ENCODE peak calls at places on chromosomes 2 and 18, in nine cellular contexts. One of them, this sample, is unnamed.

GRCh38 chr2:111661286-111661940 is 222.6 kb downstream of the ANAPC1 start:
- DNase-seq in RWPE1: no peak
- DNase-seq in fibroblast of pulmonary artery: no peak
- DNase-seq in foreskin fibroblast: no peak
- DNase-seq in Caco-2: no peak
- DNase-seq in cardiac fibroblast: no peak
- DNase-seq in BJ: no peak
- DNase-seq in AG09319: no peak
- DNase-seq in psoas muscle: no peak
- DNase-seq in this sample: no peak

GRCh38 chr18:23317975-23318675 is 135.0 kb upstream of the RIOK3 start:
- DNase-seq in RWPE1: no peak
- DNase-seq in AG09319: no peak
- DNase-seq in fibroblast of pulmonary artery: peak
- DNase-seq in foreskin fibroblast: peak
- DNase-seq in BJ: no peak
- DNase-seq in psoas muscle: no peak
- DNase-seq in Caco-2: no peak
- DNase-seq in cardiac fibroblast: peak
- DNase-seq in this sample: peak

GRCh38 chr2:234446404-234447076 is 50.3 kb downstream of the ARL4C start:
- DNase-seq in RWPE1: peak
- DNase-seq in psoas muscle: peak
- DNase-seq in Caco-2: no peak
- DNase-seq in BJ: no peak
- DNase-seq in fibroblast of pulmonary artery: no peak
- DNase-seq in AG09319: no peak
- DNase-seq in cardiac fibroblast: no peak
- DNase-seq in foreskin fibroblast: no peak
- DNase-seq in this sample: no peak

GRCh38 chr18:33495278-33495677 is 54.8 kb upstream of the CCDC178 start:
- DNase-seq in cardiac fibroblast: peak
- DNase-seq in Caco-2: no peak
- DNase-seq in AG09319: no peak
- DNase-seq in BJ: no peak
- DNase-seq in RWPE1: peak
- DNase-seq in foreskin fibroblast: peak
- DNase-seq in psoas muscle: no peak
- DNase-seq in fibroblast of pulmonary artery: peak
- DNase-seq in this sample: peak

GRCh38 chr2:108184421-108184820 is 55.3 kb upstream of the SULT1C3 start:
- DNase-seq in RWPE1: no peak
- DNase-seq in AG09319: no peak
- DNase-seq in psoas muscle: no peak
- DNase-seq in Caco-2: no peak
- DNase-seq in BJ: no peak
- DNase-seq in fibroblast of pulmonary artery: peak
- DNase-seq in foreskin fibroblast: peak
- DNase-seq in cardiac fibroblast: peak
- DNase-seq in this sample: peak

GRCh38 chr2:199339826-199340605 is 117.7 kb downstream of the SATB2 start:
- DNase-seq in AG09319: peak
- DNase-seq in foreskin fibroblast: peak
- DNase-seq in RWPE1: no peak
- DNase-seq in cardiac fibroblast: no peak
- DNase-seq in Caco-2: no peak
- DNase-seq in fibroblast of pulmonary artery: peak
- DNase-seq in psoas muscle: no peak
- DNase-seq in BJ: peak
- DNase-seq in this sample: peak

GRCh38 chr2:237160271-237160934 is 74.7 kb downstream of the COPS8 start:
- DNase-seq in Caco-2: no peak
- DNase-seq in RWPE1: no peak
- DNase-seq in psoas muscle: no peak
- DNase-seq in foreskin fibroblast: no peak
- DNase-seq in BJ: no peak
- DNase-seq in fibroblast of pulmonary artery: no peak
- DNase-seq in cardiac fibroblast: no peak
- DNase-seq in AG09319: no peak
- DNase-seq in this sample: no peak

GRCh38 chr2:69567909-69568300 is 75.6 kb downstream of the AAK1 start:
- DNase-seq in foreskin fibroblast: peak
- DNase-seq in psoas muscle: no peak
- DNase-seq in RWPE1: no peak
- DNase-seq in cardiac fibroblast: no peak
- DNase-seq in Caco-2: no peak
- DNase-seq in fibroblast of pulmonary artery: no peak
- DNase-seq in AG09319: no peak
- DNase-seq in BJ: no peak
- DNase-seq in this sample: no peak

GRCh38 chr2:160813506-160813858 is 319.9 kb upstream of the RBMS1 start:
- DNase-seq in fibroblast of pulmonary artery: no peak
- DNase-seq in BJ: no peak
- DNase-seq in psoas muscle: no peak
- DNase-seq in Caco-2: no peak
- DNase-seq in foreskin fibroblast: no peak
- DNase-seq in AG09319: no peak
- DNase-seq in cardiac fibroblast: no peak
- DNase-seq in RWPE1: no peak
- DNase-seq in this sample: no peak

GRCh38 chr2:20136149-20136548 is 84.7 kb upstream of the LAPTM4A start:
- DNase-seq in fibroblast of pulmonary artery: no peak
- DNase-seq in Caco-2: no peak
- DNase-seq in cardiac fibroblast: no peak
- DNase-seq in BJ: no peak
- DNase-seq in foreskin fibroblast: no peak
- DNase-seq in AG09319: no peak
- DNase-seq in psoas muscle: no peak
- DNase-seq in RWPE1: no peak
- DNase-seq in this sample: no peak

GRCh38 chr2:200354823-200355751 is 48.6 kb downstream of the SPATS2L start:
- DNase-seq in AG09319: no peak
- DNase-seq in foreskin fibroblast: peak
- DNase-seq in fibroblast of pulmonary artery: no peak
- DNase-seq in cardiac fibroblast: no peak
- DNase-seq in psoas muscle: no peak
- DNase-seq in RWPE1: no peak
- DNase-seq in Caco-2: no peak
- DNase-seq in BJ: no peak
- DNase-seq in this sample: no peak

GRCh38 chr2:127046579-127046978 is 60.4 kb downstream of the BIN1 start:
- DNase-seq in AG09319: no peak
- DNase-seq in fibroblast of pulmonary artery: no peak
- DNase-seq in psoas muscle: peak
- DNase-seq in BJ: no peak
- DNase-seq in cardiac fibroblast: no peak
- DNase-seq in RWPE1: no peak
- DNase-seq in foreskin fibroblast: no peak
- DNase-seq in Caco-2: peak
- DNase-seq in this sample: no peak

GRCh38 chr2:208208335-208209085 is 18.7 kb upstream of the C2orf80 start:
- DNase-seq in fibroblast of pulmonary artery: no peak
- DNase-seq in AG09319: no peak
- DNase-seq in BJ: no peak
- DNase-seq in cardiac fibroblast: no peak
- DNase-seq in psoas muscle: no peak
- DNase-seq in Caco-2: no peak
- DNase-seq in foreskin fibroblast: no peak
- DNase-seq in RWPE1: no peak
- DNase-seq in this sample: no peak

GRCh38 chr2:209519271-209519670 is 95.4 kb downstream of the MAP2 start:
- DNase-seq in foreskin fibroblast: no peak
- DNase-seq in BJ: no peak
- DNase-seq in psoas muscle: no peak
- DNase-seq in fibroblast of pulmonary artery: no peak
- DNase-seq in cardiac fibroblast: no peak
- DNase-seq in Caco-2: no peak
- DNase-seq in AG09319: no peak
- DNase-seq in RWPE1: no peak
- DNase-seq in this sample: no peak

GRCh38 chr2:177352441-177353070 is 40.0 kb upstream of the AGPS start:
- DNase-seq in AG09319: no peak
- DNase-seq in fibroblast of pulmonary artery: peak
- DNase-seq in cardiac fibroblast: peak
- DNase-seq in BJ: no peak
- DNase-seq in RWPE1: no peak
- DNase-seq in Caco-2: no peak
- DNase-seq in psoas muscle: no peak
- DNase-seq in foreskin fibroblast: no peak
- DNase-seq in this sample: no peak

GRCh38 chr2:150309681-150310080 is 177.8 kb downstream of the RND3 start:
- DNase-seq in cardiac fibroblast: no peak
- DNase-seq in RWPE1: no peak
- DNase-seq in psoas muscle: no peak
- DNase-seq in BJ: no peak
- DNase-seq in foreskin fibroblast: peak
- DNase-seq in AG09319: no peak
- DNase-seq in fibroblast of pulmonary artery: no peak
- DNase-seq in Caco-2: peak
- DNase-seq in this sample: peak

GRCh38 chr2:10534514-10535250 is 86.6 kb upstream of the ODC1 start:
- DNase-seq in Caco-2: no peak
- DNase-seq in RWPE1: no peak
- DNase-seq in cardiac fibroblast: no peak
- DNase-seq in fibroblast of pulmonary artery: peak
- DNase-seq in foreskin fibroblast: no peak
- DNase-seq in psoas muscle: no peak
- DNase-seq in AG09319: no peak
- DNase-seq in BJ: no peak
- DNase-seq in this sample: peak

DNA sequence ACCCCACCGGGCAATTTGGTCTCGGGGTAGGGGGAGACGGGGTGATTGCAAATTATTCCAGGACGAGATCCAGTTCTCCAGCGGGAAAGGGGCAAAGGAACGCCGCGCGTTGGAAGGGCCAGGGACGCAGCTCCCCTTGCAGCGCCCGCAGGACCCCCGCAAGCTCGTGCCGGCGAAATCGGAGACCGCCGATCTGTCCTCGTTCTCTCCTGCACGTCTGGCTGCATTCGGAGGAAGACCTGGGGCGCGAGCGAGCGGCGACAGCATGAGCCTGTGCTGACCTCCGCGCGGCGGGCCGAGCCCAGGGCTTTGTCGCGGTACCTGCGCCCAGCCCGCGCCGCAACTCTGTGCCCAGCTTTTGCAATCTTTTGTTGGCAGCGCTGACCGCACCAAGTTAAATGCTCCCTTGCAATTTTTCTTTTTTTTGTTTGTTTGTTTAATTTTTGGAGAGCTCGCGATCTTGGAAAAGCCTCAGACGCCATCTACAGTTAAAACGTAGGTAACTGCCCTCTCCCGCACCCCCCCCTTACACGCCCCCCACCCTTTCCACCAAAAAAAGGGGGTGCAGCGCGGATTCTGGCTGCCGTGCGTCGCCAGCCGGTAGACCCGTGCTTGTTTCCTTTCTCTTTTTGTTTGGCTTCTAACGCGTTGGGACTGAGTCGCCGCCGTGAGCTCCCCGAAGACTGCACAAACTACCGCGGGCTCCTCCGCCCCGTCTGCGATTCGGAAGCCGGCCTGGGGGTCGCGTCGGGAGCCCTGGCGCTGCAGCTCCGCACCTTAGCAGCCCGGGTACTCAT is 653 bp downstream of the TRIB2 start:
- DNase-seq in AG09319: no peak
- DNase-seq in psoas muscle: peak
- DNase-seq in Caco-2: no peak
- DNase-seq in RWPE1: peak
- DNase-seq in BJ: no peak
- DNase-seq in foreskin fibroblast: peak
- DNase-seq in cardiac fibroblast: peak
- DNase-seq in fibroblast of pulmonary artery: peak
- DNase-seq in this sample: peak
- TF ChIP-seq CTCF in AG09319: peak
- TF ChIP-seq CTCF in psoas muscle: peak
- TF ChIP-seq CTCF in Caco-2: no peak
- TF ChIP-seq CTCF in RWPE1: peak
- TF ChIP-seq CTCF in BJ: peak
- TF ChIP-seq CTCF in foreskin fibroblast: peak
- TF ChIP-seq CTCF in cardiac fibroblast: peak
- TF ChIP-seq CTCF in fibroblast of pulmonary artery: peak
- TF ChIP-seq CTCF in this sample: peak

DNA sequence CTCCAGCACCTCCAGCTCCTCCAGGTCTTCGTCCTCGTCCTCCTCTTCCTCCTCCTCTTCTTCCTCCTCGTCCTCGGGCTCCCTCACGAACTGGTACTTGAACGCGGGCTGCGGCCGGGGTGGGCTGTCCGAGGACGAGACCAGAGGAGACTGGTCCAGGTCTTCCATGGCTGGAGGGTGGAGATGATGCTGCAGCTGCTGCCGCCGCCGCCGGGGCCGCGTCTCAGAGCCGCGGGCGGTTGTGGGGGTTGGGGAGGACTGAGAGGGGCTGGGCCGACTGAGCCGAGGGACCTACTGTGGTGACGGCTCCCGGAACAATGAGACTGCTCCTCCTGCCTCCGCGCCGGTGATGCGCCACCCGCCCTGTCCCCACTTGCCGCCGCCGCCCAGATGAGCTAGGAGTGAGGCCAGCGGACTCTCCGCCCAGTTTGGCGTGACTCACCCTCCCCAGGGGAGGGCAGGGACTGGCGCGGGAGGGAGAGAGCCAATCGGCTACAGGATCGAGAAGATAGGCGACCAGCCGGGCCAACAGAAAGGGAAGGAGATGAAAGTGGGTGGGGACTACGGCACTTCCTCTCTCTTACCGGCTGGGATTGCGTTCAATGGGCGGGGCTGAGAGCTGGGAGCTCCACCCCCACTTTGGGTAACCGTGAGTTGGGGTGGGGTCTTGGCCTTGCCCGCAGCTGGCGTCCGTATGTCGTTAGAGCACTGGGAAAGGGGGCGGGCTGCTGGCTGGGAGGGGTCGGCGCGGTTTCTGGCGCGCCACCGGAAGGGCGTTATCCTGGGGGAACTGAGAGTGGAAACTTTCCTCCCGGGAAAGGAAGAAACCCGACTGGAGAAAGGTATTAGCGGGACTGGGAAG is at the start of gene RTN4:
- DNase-seq in AG09319: peak
- DNase-seq in psoas muscle: peak
- DNase-seq in cardiac fibroblast: peak
- DNase-seq in fibroblast of pulmonary artery: peak
- DNase-seq in BJ: peak
- DNase-seq in Caco-2: peak
- DNase-seq in foreskin fibroblast: peak
- DNase-seq in RWPE1: peak
- DNase-seq in this sample: peak
- TF ChIP-seq CTCF in AG09319: no peak
- TF ChIP-seq CTCF in psoas muscle: no peak
- TF ChIP-seq CTCF in cardiac fibroblast: peak
- TF ChIP-seq CTCF in fibroblast of pulmonary artery: no peak
- TF ChIP-seq CTCF in BJ: peak
- TF ChIP-seq CTCF in Caco-2: no peak
- TF ChIP-seq CTCF in foreskin fibroblast: no peak
- TF ChIP-seq CTCF in RWPE1: no peak
- TF ChIP-seq CTCF in this sample: no peak

GRCh38 chr2:190088917-190089316 is 26.4 kb upstream of the MSTN start:
- DNase-seq in foreskin fibroblast: peak
- DNase-seq in fibroblast of pulmonary artery: peak
- DNase-seq in Caco-2: peak
- DNase-seq in cardiac fibroblast: peak
- DNase-seq in psoas muscle: peak
- DNase-seq in RWPE1: peak
- DNase-seq in AG09319: peak
- DNase-seq in BJ: peak
- DNase-seq in this sample: peak
- TF ChIP-seq CTCF in foreskin fibroblast: peak
- TF ChIP-seq CTCF in fibroblast of pulmonary artery: peak
- TF ChIP-seq CTCF in Caco-2: peak
- TF ChIP-seq CTCF in cardiac fibroblast: peak
- TF ChIP-seq CTCF in psoas muscle: peak
- TF ChIP-seq CTCF in RWPE1: peak
- TF ChIP-seq CTCF in AG09319: peak
- TF ChIP-seq CTCF in BJ: peak
- TF ChIP-seq CTCF in this sample: peak

GRCh38 chr2:240604291-240604938 is 17.9 kb downstream of the CAPN10 start:
- DNase-seq in AG09319: no peak
- DNase-seq in foreskin fibroblast: peak
- DNase-seq in fibroblast of pulmonary artery: peak
- DNase-seq in cardiac fibroblast: peak
- DNase-seq in BJ: no peak
- DNase-seq in psoas muscle: peak
- DNase-seq in Caco-2: peak
- DNase-seq in RWPE1: peak
- DNase-seq in this sample: peak
- TF ChIP-seq CTCF in AG09319: peak
- TF ChIP-seq CTCF in foreskin fibroblast: peak
- TF ChIP-seq CTCF in fibroblast of pulmonary artery: peak
- TF ChIP-seq CTCF in cardiac fibroblast: peak
- TF ChIP-seq CTCF in BJ: peak
- TF ChIP-seq CTCF in psoas muscle: peak
- TF ChIP-seq CTCF in Caco-2: peak
- TF ChIP-seq CTCF in RWPE1: peak
- TF ChIP-seq CTCF in this sample: peak